ENCODE peak calls at places on chromosomes 16 and 17, in seven cellular contexts. V is lung, J is cardiac muscle cell, M is heart left ventricle, G is body of pancreas, X is psoas muscle, P is PC-9. E is an unnamed sample.

GRCh38 chr17:58756246-58757161 is 850 bp downstream of the PPM1E start:
- DNase-seq in G (peak; percentile 11), X (no peak), J (peak; percentile 35), P (no peak), M (no peak), V (no peak), E (no peak)

GRCh38 chr17:42779942-42780815 is at the start of gene WNK4:
- DNase-seq in G (no peak), M (no peak), V (no peak), X (no peak), P (no peak), J (peak; percentile 46), E (no peak)

GRCh38 chr16:6374816-6375215 is 957.8 kb upstream of the RBFOX1 start:
- DNase-seq in J (no peak), V (no peak), P (no peak), M (no peak), G (no peak), X (no peak), E (no peak)

GRCh38 chr16:84829168-84829965 is 9.6 kb downstream of the CRISPLD2 start:
- DNase-seq in J (peak; percentile 29), X (no peak), M (no peak), P (no peak), G (no peak), V (no peak), E (no peak)

GRCh38 chr16:73846292-73846849 is 450.2 kb upstream of the PSMD7 start:
- DNase-seq in P (no peak), X (no peak), M (no peak), G (no peak), J (peak; percentile 42), V (no peak), E (no peak)

GRCh38 chr17:17001874-17002520 is 30.1 kb upstream of the TNFRSF13B start:
- DNase-seq in V (peak; percentile 80), J (peak; percentile 85), G (peak; percentile 84), M (peak; percentile 77), P (peak; percentile 58), X (peak; percentile 80), E (no peak)

GRCh38 chr16:12613131-12613991 is 190.3 kb downstream of the CPPED1 start:
- DNase-seq in G (no peak), M (no peak), X (no peak), J (no peak), P (peak; percentile 97), V (no peak), E (peak; percentile 95)

GRCh38 chr17:40331743-40332641 is 23.0 kb downstream of the RARA start:
- DNase-seq in P (peak; percentile 28), X (peak; percentile 93), G (peak; percentile 88), J (no peak), M (peak; percentile 95), V (peak; percentile 87), E (no peak)

GRCh38 chr17:42276359-42276608 is at the start of gene STAT5B:
- DNase-seq in G (peak; percentile 73), X (peak; percentile 81), M (peak; percentile 72), J (no peak), P (no peak), V (peak; percentile 58), E (no peak)

GRCh38 chr17:79080349-79080748 is 5.7 kb downstream of the ENGASE start:
- DNase-seq in X (no peak), M (no peak), P (no peak), J (no peak), G (no peak), V (no peak), E (no peak)

GRCh38 chr17:79986441-79987186 is 49.1 kb downstream of the TBC1D16 start:
- DNase-seq in V (no peak), G (no peak), M (no peak), P (no peak), J (no peak), X (no peak), E (no peak)

GRCh38 chr16:12178251-12178990 is 201.9 kb downstream of the SNX29 start:
- DNase-seq in X (peak; percentile 63), J (no peak), P (no peak), G (peak; percentile 22), V (peak; percentile 44), M (peak; percentile 79), E (peak; percentile 48)

GRCh38 chr17:76812248-76812647 is 56.0 kb upstream of the MGAT5B start:
- DNase-seq in X (no peak), M (no peak), G (no peak), P (peak; percentile 35), V (no peak), J (no peak), E (no peak)

GRCh38 chr16:83606486-83607030 is 201.2 kb upstream of the HSBP1 start:
- DNase-seq in P (no peak), M (no peak), V (no peak), G (no peak), X (no peak), J (no peak), E (no peak)

GRCh38 chr17:45270828-45271418 is 9.0 kb upstream of the SPATA32 start:
- DNase-seq in G (no peak), P (no peak), V (no peak), M (no peak), X (no peak), J (peak; percentile 43), E (no peak)

GRCh38 chr16:27847030-27847550 is 216.4 kb downstream of the GSG1L start:
- DNase-seq in M (no peak), X (no peak), V (no peak), G (no peak), J (no peak), P (no peak), E (no peak)

GRCh38 chr16:70687671-70688265 is 1.9 kb upstream of the MTSS2 start:
- DNase-seq in M (no peak), X (peak; percentile 33), V (no peak), J (no peak), G (no peak), P (no peak), E (no peak)

GRCh38 chr17:45311762-45312476 is 4.9 kb downstream of the MAP3K14 start:
- DNase-seq in X (peak; percentile 68), P (peak; percentile 99), M (peak; percentile 80), V (peak; percentile 75), J (peak; percentile 27), G (peak; percentile 80), E (peak; percentile 87)

GRCh38 chr17:67377727-67378443 is 804 bp downstream of the PITPNC1 start:
- DNase-seq in P (no peak), X (peak; percentile 49), J (peak; percentile 68), M (peak; percentile 42), V (peak; percentile 57), G (peak; percentile 61), E (no peak)

GRCh38 chr17:56725144-56725543 is 108.6 kb downstream of the C17orf67 start:
- DNase-seq in X (no peak), M (no peak), V (no peak), J (no peak), G (no peak), P (no peak), E (no peak)

DNA sequence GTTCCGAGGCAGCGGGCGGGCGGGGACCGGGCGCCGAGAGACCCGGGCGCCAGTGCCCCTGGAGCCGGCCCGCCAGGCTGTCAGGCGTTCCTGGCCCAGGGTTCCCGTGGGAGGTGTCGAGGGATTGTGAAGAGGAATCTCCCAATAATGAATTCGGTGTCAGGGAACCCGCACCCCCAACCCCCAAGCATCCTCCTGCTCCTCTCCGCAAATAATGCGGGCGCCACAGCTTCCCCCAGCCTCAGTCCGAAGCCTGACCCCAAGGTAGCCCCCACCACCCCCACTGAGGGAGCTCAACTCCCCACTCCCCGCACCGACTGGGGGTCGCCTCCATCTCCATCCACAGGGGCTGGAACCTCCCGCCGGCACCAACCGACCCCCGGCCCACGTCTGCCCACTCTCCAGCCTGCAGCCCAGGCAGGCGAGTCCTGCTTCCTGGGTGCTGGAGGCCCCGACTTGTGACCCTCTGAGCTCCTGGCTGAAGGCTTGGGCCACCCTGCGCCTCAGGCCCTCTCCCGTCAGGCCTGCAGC is 641 bp upstream of the CASKIN1 start:
- DNase-seq in X (no peak), V (no peak), P (no peak), G (no peak), J (no peak), M (no peak), E (no peak)
- H3K27me3 ChIP-seq in X (peaks cover 20% of the 10 kb centered on the region), V (no peaks in the 10 kb centered on the region), P (peaks cover 35% of the 10 kb centered on the region), G (no peaks in the 10 kb centered on the region), J (peaks cover 29% of the 10 kb centered on the region), M (peaks cover 11% of the 10 kb centered on the region), E (peaks cover 50% of the 10 kb centered on the region)

GRCh38 chr16:87667946-87668345 is 65.6 kb downstream of the JPH3 start:
- DNase-seq in X (no peak), G (no peak), M (no peak), J (no peak), V (no peak), P (no peak), E (no peak)
- H3K27me3 ChIP-seq in X (peaks cover 8% of the 10 kb centered on the region), G (no peaks in the 10 kb centered on the region), M (peaks cover 2% of the 10 kb centered on the region), J (no peaks in the 10 kb centered on the region), V (no peaks in the 10 kb centered on the region), P (peaks cover 69% of the 10 kb centered on the region), E (peaks cover 10% of the 10 kb centered on the region)

GRCh38 chr17:35660902-35661301 is 70.5 kb upstream of the RASL10B start:
- DNase-seq in V (no peak), X (no peak), P (no peak), J (peak; percentile 70), G (no peak), M (no peak), E (no peak)

GRCh38 chr17:35666967-35667552 is 64.4 kb upstream of the RASL10B start:
- DNase-seq in X (no peak), J (no peak), V (no peak), G (no peak), M (no peak), P (no peak), E (no peak)

GRCh38 chr17:35665662-35666061 is 65.8 kb upstream of the RASL10B start:
- DNase-seq in X (no peak), J (no peak), P (no peak), V (no peak), G (no peak), M (no peak), E (no peak)

GRCh38 chr17:35666070-35666469 is 65.4 kb upstream of the RASL10B start:
- DNase-seq in M (no peak), V (no peak), X (no peak), P (no peak), G (no peak), J (no peak), E (no peak)

GRCh38 chr17:35664685-35665084 is 66.8 kb upstream of the RASL10B start:
- DNase-seq in V (no peak), J (no peak), G (no peak), M (no peak), X (no peak), P (no peak), E (no peak)
- H3K27me3 ChIP-seq in V (no peaks in the 10 kb centered on the region), J (no peaks in the 10 kb centered on the region), G (no peaks in the 10 kb centered on the region), M (no peaks in the 10 kb centered on the region), X (no peaks in the 10 kb centered on the region), P (no peaks in the 10 kb centered on the region), E (no peaks in the 10 kb centered on the region)

DNA sequence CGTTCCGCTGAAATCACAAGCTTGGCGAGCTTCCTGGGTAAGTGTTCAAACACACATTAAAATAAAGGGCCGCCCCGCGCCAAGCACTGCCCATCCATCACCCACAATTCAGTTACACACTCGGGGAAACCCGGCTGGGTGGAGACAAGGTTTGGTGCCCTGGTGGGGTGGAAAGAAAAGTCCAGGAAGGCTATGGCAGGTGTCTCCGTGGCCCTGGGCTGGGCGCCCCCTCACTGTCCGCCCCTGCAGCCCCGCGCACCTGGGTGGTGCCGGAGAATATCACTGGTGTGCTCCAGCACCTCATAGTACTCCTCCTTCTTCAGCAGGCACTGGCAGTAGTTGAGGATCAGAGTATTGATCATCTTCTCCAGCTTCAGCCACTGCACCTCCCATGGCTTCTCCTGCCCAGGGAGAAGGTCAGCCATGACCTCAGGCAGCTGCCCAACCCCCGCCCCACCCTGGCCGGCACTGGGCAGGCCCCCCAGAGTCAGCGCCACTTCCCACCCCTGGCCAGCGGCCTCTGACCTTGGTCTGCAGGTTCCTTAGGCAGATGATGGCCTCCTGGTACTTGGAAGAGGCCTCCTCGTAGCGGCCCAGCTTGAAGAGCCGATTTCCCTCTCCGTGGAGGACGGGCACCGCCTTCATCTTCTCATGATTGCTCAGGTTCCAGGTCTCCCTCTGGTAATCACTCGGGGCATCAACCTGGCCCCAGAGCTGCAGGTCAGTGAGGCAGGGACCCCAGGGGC is 8.4 kb downstream of the AIPL1 start:
- DNase-seq in J (no peak), P (no peak), M (no peak), X (no peak), G (no peak), V (no peak), E (no peak)
- H3K27me3 ChIP-seq in J (no peaks in the 10 kb centered on the region), P (peaks cover 84% of the 10 kb centered on the region), M (peaks cover 2% of the 10 kb centered on the region), X (no peaks in the 10 kb centered on the region), G (no peaks in the 10 kb centered on the region), V (no peaks in the 10 kb centered on the region), E (peaks cover 5% of the 10 kb centered on the region)

E was measured in kidney epithelial cell.